ENCODE peak calls at places on chromosomes 5 and 9, in six cellular contexts. X is neural progenitor cell, E is IMR-90, H is mammary epithelial cell, Y is astrocyte, D is endodermal cell. B is an unnamed sample. For H3K9me3, the result is how much of the 10 kb centered on the place peaks cover.

GRCh38 chr9:6641961-6642360 is 3.6 kb downstream of the GLDC start:
- DNase-seq in Y (no peak), E (no peak), X (no peak), D (no peak), H (peak), B (no peak)

GRCh38 chr5:90113108-90113507 is 296.4 kb downstream of the CETN3 start:
- DNase-seq in Y (no peak), D (peak), H (no peak), X (no peak), E (no peak), B (no peak)

GRCh38 chr9:104256710-104257091 is 162.6 kb downstream of the SMC2 start:
- DNase-seq in Y (no peak), X (no peak), H (no peak), E (no peak), D (no peak), B (no peak)

GRCh38 chr9:27717991-27718390 is 144.7 kb upstream of the C9orf72 start:
- DNase-seq in H (no peak), E (no peak), Y (no peak), D (no peak), X (no peak), B (no peak)

GRCh38 chr9:98176391-98177259 is 15.8 kb downstream of the CORO2A start:
- DNase-seq in Y (no peak), E (no peak), X (no peak), H (no peak), D (no peak), B (peak)

GRCh38 chr5:77232959-77233358 is 22.5 kb downstream of the PDE8B start:
- DNase-seq in D (no peak), H (no peak), E (no peak), X (no peak), Y (peak), B (no peak)

GRCh38 chr5:156147948-156148285 is 179.0 kb upstream of the SGCD start:
- DNase-seq in D (no peak), E (peak), Y (peak), X (no peak), H (no peak), B (no peak)

GRCh38 chr5:166865206-166865605 is 1426.2 kb upstream of the WWC1 start:
- DNase-seq in X (peak), Y (no peak), H (no peak), D (no peak), E (no peak), B (no peak)

GRCh38 chr9:3942351-3942750 is 357.5 kb downstream of the GLIS3 start:
- DNase-seq in D (no peak), H (no peak), X (no peak), E (no peak), Y (no peak), B (no peak)

GRCh38 chr5:157464518-157465171 is 4.6 kb downstream of the NIPAL4 start:
- DNase-seq in X (no peak), D (peak), Y (peak), E (peak), H (peak), B (no peak)

GRCh38 chr5:132239776-132240175 is 12.1 kb upstream of the P4HA2 start:
- DNase-seq in D (peak), X (no peak), H (no peak), E (no peak), Y (no peak), B (no peak)

GRCh38 chr5:160262665-160263064 is 33.4 kb downstream of the FABP6 start:
- DNase-seq in Y (no peak), D (no peak), E (no peak), X (peak), H (no peak), B (no peak)

GRCh38 chr9:21781656-21782055 is 20.8 kb upstream of the MTAP start:
- DNase-seq in X (no peak), H (no peak), Y (no peak), E (no peak), D (no peak), B (no peak)

GRCh38 chr5:443239-444151 is 519 bp downstream of the EXOC3 start:
- DNase-seq in Y (no peak), D (no peak), H (no peak), X (no peak), E (no peak), B (peak)

GRCh38 chr9:134223601-134224122 is 59.3 kb upstream of the RNU6ATAC start:
- DNase-seq in D (no peak), Y (no peak), X (no peak), H (no peak), E (no peak), B (peak)

GRCh38 chr5:72452515-72453259 is 54.5 kb downstream of the ZNF366 start:
- DNase-seq in H (peak), D (no peak), E (peak), Y (peak), X (no peak), B (peak)

GRCh38 chr9:18379073-18379811 is 94.7 kb upstream of the ADAMTSL1 start:
- DNase-seq in H (peak), X (peak), D (no peak), E (peak), Y (peak), B (no peak)

GRCh38 chr9:33946779-33947535 is 101.7 kb downstream of the UBAP2 start:
- DNase-seq in D (no peak), E (peak), Y (peak), H (peak), X (no peak), B (no peak)

GRCh38 chr5:114361724-114362196 is at the start of gene KCNN2:
- DNase-seq in Y (peak), D (peak), H (peak), E (peak), X (peak), B (peak)

GRCh38 chr5:175388531-175388930 is 55.5 kb downstream of the DRD1 start:
- DNase-seq in Y (no peak), E (no peak), X (no peak), H (no peak), D (no peak), B (no peak)

GRCh38 chr5:52798952-52799351 is 11.2 kb downstream of the ITGA1 start:
- DNase-seq in E (no peak), X (no peak), H (no peak), Y (no peak), D (no peak), B (no peak)

GRCh38 chr5:52801329-52801728 is 13.6 kb downstream of the ITGA1 start:
- DNase-seq in D (peak), X (peak), Y (peak), H (peak), E (peak), B (no peak)

GRCh38 chr5:52799983-52800393 is 12.3 kb downstream of the ITGA1 start:
- DNase-seq in D (peak), E (peak), X (peak), H (peak), Y (peak), B (peak)

GRCh38 chr5:52799358-52799982 is 11.8 kb downstream of the ITGA1 start:
- DNase-seq in E (peak), D (peak), Y (peak), H (no peak), X (peak), B (peak)

GRCh38 chr5:52800394-52801213 is 12.9 kb downstream of the ITGA1 start:
- DNase-seq in X (peak), Y (peak), E (peak), H (peak), D (peak), B (peak)
- H3K9me3 ChIP-seq in X (under half), Y (under half), E (under half), H (under half), D (under half), B (under half)

GRCh38 chr9:127897194-127897692 is 2.2 kb downstream of the ST6GALNAC6 start:
- DNase-seq in X (peak), Y (peak), E (peak), D (peak), H (no peak), B (peak)
- H3K4me3 ChIP-seq in X (peak), Y (no peak), E (no peak), D (no peak), H (no peak), B (no peak)

GRCh38 chr5:96808541-96808828 is 740 bp upstream of the ERAP1 start:
- DNase-seq in E (no peak), Y (no peak), X (no peak), H (no peak), D (no peak), B (no peak)

GRCh38 chr5:96807099-96807654 is 568 bp downstream of the ERAP1 start:
- DNase-seq in D (peak), X (peak), Y (peak), H (peak), E (peak), B (peak)

GRCh38 chr5:96809898-96810297 is 2.2 kb upstream of the ERAP1 start:
- DNase-seq in Y (peak), E (no peak), X (no peak), H (no peak), D (no peak), B (no peak)

GRCh38 chr5:96812851-96813250 is 5.1 kb upstream of the ERAP1 start:
- DNase-seq in H (no peak), E (no peak), D (no peak), Y (no peak), X (no peak), B (no peak)

GRCh38 chr5:96808868-96809558 is 1.3 kb upstream of the ERAP1 start:
- DNase-seq in Y (no peak), H (no peak), E (no peak), X (no peak), D (no peak), B (no peak)
- H3K9ac ChIP-seq in Y (peak), H (peak), E (no peak), X (no peak), D (no peak), B (no peak)

DNA sequence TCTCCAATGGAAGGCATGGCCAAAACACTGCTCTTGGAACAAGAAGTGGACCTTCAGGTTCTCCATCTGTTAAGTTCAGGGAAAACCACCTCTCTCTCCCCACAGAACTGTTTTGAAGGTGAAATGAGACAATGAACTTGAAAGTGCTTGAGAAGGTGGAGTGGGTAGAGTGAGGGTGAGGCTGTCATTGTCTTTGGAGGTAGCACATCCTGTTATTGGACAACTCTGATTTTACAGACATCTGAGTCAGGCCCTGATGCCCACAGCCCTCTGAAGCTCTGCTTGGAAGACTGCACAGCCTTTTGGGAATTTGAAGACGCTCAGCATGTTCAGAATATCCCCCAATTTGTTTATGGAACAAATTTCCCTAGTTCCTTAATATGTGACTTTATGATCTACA is 27.6 kb upstream of the TEX48 start:
- DNase-seq in Y (no peak), X (no peak), H (no peak), D (no peak), E (no peak), B (no peak)
- H3K9me3 ChIP-seq in Y (under half), X (under half), H (under half), D (under half), E (under half), B (under half)

DNA sequence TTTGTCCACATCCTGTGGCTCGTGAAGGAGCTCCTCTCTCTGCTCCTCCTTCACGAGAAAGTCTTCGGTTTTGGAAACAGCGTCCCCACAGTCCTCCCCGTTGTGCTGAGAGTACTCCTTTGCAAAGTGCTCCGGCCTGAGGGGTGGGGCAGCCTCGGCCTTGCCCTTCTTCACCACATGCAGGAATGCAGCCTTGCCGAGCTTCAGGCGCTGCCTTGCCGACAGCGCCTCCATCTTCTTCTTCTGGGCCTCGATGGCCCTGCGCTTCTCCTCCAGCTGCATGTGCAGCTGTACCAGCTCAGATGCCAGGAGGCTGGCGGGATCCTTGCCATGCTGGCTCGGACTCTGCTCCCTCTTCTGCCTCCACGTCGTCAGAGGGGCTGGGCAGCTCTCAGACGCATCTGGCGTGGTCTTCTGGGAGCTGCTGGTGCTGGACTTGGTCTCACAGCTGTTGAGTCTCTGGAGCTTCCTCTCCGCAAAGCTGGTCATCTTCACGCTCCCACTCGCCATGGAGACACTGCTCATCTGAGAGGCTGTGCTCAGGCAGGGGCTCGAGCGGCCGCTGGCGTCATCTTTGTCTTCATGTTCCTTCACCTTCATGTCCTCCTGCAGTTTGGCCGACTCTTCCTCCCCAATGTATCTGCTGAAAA is 85.5 kb downstream of the CAMSAP1 start:
- DNase-seq in E (no peak), H (no peak), X (no peak), D (no peak), Y (no peak), B (no peak)
- H3K4me3 ChIP-seq in E (no peak), H (no peak), X (no peak), D (no peak), Y (no peak), B (no peak)

DNA sequence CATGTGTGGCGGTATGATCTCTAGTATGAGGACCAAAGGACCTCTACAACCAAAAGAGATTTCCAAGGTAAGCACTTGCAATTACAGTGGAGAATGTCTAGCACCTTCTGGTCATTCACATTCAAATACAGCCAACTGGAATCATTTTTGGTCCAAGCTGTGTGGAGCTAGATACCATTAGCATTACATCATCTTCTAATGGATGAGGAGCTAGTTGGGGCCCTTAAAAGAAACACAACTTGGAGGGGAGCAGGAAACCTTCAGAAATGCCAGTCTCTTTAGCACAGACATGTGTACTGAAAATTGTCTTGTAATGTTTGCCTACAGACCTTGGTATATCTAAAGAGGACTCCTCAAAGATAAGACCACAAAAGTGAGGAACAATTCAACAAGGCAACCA is 244.6 kb downstream of the BNC2 start:
- DNase-seq in D (no peak), E (peak), X (no peak), H (no peak), Y (peak), B (no peak)
- H3K9ac ChIP-seq in D (no peak), E (no peak), X (no peak), H (no peak), Y (no peak), B (no peak)